ENCODE peak calls at places on chromosomes 16 and 17, in four cellular contexts. C is Peyer's patch, G is left lung, W is tibial nerve. Z is an unnamed sample. For H3K9me3 and H3K36me3, the result is how much of the 10 kb centered on the place peaks cover.

GRCh38 chr17:4498461-4499397 is at the start of gene SPNS2:
- DNase-seq in G (peak), W (no peak), C (peak), Z (peak)

GRCh38 chr17:3474212-3474611 is 1.6 kb upstream of the ASPA start:
- DNase-seq in W (no peak), C (no peak), G (no peak), Z (no peak)

GRCh38 chr16:31535737-31536136 is 8.0 kb downstream of the AHSP start:
- DNase-seq in W (no peak), G (no peak), C (no peak), Z (no peak)

GRCh38 chr17:72123496-72123963 is 2.7 kb downstream of the SOX9 start:
- DNase-seq in G (peak), W (no peak), C (no peak), Z (no peak)

GRCh38 chr17:9018731-9019130 is 2.6 kb upstream of the NTN1 start:
- DNase-seq in C (no peak), W (no peak), G (no peak), Z (no peak)

GRCh38 chr17:67493811-67494210 is 116.7 kb downstream of the PITPNC1 start:
- DNase-seq in G (no peak), W (no peak), C (no peak), Z (no peak)

GRCh38 chr16:24617502-24617901 is 78.1 kb downstream of the RBBP6 start:
- DNase-seq in C (no peak), W (no peak), G (no peak), Z (no peak)

GRCh38 chr17:1736348-1737281 is 6.1 kb upstream of the SERPINF2 start:
- DNase-seq in C (no peak), W (peak), G (peak), Z (peak)

GRCh38 chr16:29230671-29231091 is 175.8 kb downstream of the NPIPB11 start:
- DNase-seq in C (no peak), W (peak), G (no peak), Z (no peak)

GRCh38 chr17:65954148-65954449 is 237.8 kb downstream of the CEP112 start:
- DNase-seq in G (no peak), W (no peak), C (no peak), Z (no peak)

GRCh38 chr17:80284631-80285030 is 24.0 kb downstream of the RNF213 start:
- DNase-seq in W (no peak), G (peak), C (no peak), Z (no peak)

GRCh38 chr17:79991924-79992656 is 43.6 kb downstream of the TBC1D16 start:
- DNase-seq in W (no peak), C (no peak), G (peak), Z (peak)

GRCh38 chr17:60102632-60103047 is 23.9 kb upstream of the HEATR6 start:
- DNase-seq in G (peak), C (peak), W (no peak), Z (peak)

GRCh38 chr17:45262516-45263476 is 902 bp upstream of the SPATA32 start:
- DNase-seq in G (no peak), C (no peak), W (no peak), Z (no peak)

GRCh38 chr16:87542531-87543102 is 49.8 kb upstream of the ZCCHC14 start:
- DNase-seq in C (no peak), G (no peak), W (no peak), Z (peak)

GRCh38 chr17:81126281-81127132 is 38.8 kb upstream of the PVALEF start:
- DNase-seq in W (no peak), G (no peak), C (no peak), Z (no peak)

GRCh38 chr16:30142672-30143346 is 19.8 kb upstream of the MAPK3 start:
- DNase-seq in W (no peak), C (no peak), G (no peak), Z (no peak)

GRCh38 chr16:11100239-11100750 is 155.7 kb downstream of the SOCS1 start:
- DNase-seq in C (peak), G (no peak), W (peak), Z (peak)

GRCh38 chr16:86534779-86535605 is 20.0 kb downstream of the MTHFSD start:
- DNase-seq in W (no peak), C (no peak), G (peak), Z (no peak)

GRCh38 chr16:886084-886543 is 84.7 kb downstream of the LMF1 start:
- DNase-seq in G (peak), W (no peak), C (no peak), Z (no peak)

GRCh38 chr16:12458591-12459400 is 344.9 kb downstream of the CPPED1 start:
- DNase-seq in W (peak), C (no peak), G (peak), Z (peak)

GRCh38 chr17:30234954-30235353 is 543 bp downstream of the SLC6A4 start:
- DNase-seq in W (no peak), C (no peak), G (no peak), Z (no peak)

GRCh38 chr16:2520097-2520783 is at the start of gene AMDHD2:
- DNase-seq in W (peak), C (peak), G (peak), Z (peak)

GRCh38 chr16:2520784-2521577 is 810 bp downstream of the AMDHD2 start:
- DNase-seq in W (no peak), C (peak), G (peak), Z (no peak)

GRCh38 chr16:2519711-2520080 is 475 bp upstream of the AMDHD2 start:
- DNase-seq in W (no peak), C (no peak), G (peak), Z (no peak)

GRCh38 chr16:2517954-2518605 is 2.1 kb upstream of the AMDHD2 start:
- DNase-seq in C (no peak), G (no peak), W (no peak), Z (no peak)

DNA sequence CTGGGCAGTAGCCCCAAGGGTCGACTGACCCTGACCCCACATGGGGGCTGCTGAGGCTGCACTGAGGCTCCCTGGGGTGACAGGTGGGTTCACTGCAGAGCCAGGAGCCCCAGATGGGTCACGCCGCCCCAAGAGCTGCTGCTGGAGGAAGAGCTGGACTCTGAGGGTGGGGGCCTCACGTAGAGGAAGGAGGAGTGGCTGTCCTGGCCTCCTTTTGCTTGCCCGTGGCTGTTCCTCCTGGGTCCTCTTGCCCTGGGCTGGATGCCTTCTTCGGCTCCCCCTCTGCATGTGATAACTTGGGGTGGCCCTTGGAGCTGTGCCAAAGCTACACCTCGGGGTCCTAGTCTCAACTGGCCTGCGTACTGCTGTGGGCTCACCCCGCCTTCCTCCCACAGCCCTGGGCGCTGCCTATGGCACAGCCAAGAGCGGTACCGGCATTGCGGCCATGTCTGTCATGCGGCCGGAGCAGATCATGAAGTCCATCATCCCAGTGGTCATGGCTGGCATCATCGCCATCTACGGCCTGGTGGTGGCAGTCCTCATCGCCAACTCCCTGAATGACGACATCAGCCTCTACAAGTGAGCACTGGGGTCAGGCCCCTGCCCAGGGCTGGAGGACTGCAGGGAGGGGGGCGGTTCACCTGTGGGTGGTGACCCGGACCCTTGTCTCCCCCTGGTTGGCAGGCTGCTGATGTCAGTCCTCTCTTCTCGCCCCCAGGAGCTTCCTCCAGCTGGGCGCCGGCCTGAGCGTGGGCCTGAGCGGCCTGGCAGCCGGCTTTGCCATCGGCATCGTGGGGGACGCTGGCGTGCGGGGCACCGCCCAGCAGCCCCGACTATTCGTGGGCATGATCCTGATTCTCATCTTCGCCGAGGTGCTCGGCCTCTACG is 1.1 kb upstream of the AMDHD2 start:
- DNase-seq in C (no peak), G (peak), W (no peak), Z (no peak)
- H3K4me3 ChIP-seq in C (peak), G (no peak), W (peak), Z (peak)

GRCh38 chr16:75151798-75152197 is 3.5 kb downstream of the ZFP1 start:
- DNase-seq in W (no peak), G (no peak), C (no peak), Z (no peak)

GRCh38 chr16:75152635-75153034 is 4.3 kb downstream of the ZFP1 start:
- DNase-seq in W (no peak), G (no peak), C (no peak), Z (no peak)

GRCh38 chr16:75147968-75148310 is 385 bp upstream of the ZFP1 start:
- DNase-seq in W (no peak), C (no peak), G (no peak), Z (no peak)

GRCh38 chr16:75148311-75149195 is at the start of gene ZFP1:
- DNase-seq in G (peak), C (peak), W (peak), Z (peak)
- H3K9me3 ChIP-seq in G (under half), C (under half), W (under half), Z (under half)

GRCh38 chr17:28038802-28039600 is 3.5 kb upstream of the NLK start:
- DNase-seq in G (no peak), W (no peak), C (no peak), Z (no peak)

GRCh38 chr17:28030386-28030785 is 12.1 kb upstream of the NLK start:
- DNase-seq in G (no peak), W (no peak), C (no peak), Z (no peak)

GRCh38 chr17:28031174-28031573 is 11.3 kb upstream of the NLK start:
- DNase-seq in W (no peak), C (no peak), G (no peak), Z (no peak)

GRCh38 chr17:28029033-28029432 is 13.4 kb upstream of the NLK start:
- DNase-seq in C (no peak), W (no peak), G (no peak), Z (no peak)

GRCh38 chr17:28033972-28034714 is 8.3 kb upstream of the NLK start:
- DNase-seq in G (no peak), W (peak), C (no peak), Z (no peak)
- H3K36me3 ChIP-seq in G (under half), W (under half), C (under half), Z (under half)

DNA sequence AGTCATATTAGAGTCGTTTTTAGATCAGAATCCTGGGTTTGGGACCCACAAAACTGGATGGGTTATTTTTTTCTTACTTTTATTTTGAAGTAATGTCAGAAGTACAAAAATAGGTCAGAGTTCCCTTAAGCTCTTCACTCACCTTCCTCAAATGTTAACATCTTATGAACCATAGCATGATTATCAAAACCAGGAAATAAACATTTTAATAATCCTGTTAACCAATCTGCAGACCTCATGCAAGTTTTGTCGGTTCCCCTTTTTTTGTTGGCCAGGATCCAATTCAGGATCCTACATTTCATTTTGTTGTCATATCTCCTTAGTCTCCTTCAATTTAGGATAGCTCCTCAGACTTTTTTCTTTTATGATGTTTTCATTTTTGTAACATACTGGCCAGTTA is 162.0 kb downstream of the CHD9 start:
- DNase-seq in W (no peak), G (no peak), C (no peak), Z (no peak)
- H3K4me3 ChIP-seq in W (no peak), G (no peak), C (no peak), Z (no peak)

DNA sequence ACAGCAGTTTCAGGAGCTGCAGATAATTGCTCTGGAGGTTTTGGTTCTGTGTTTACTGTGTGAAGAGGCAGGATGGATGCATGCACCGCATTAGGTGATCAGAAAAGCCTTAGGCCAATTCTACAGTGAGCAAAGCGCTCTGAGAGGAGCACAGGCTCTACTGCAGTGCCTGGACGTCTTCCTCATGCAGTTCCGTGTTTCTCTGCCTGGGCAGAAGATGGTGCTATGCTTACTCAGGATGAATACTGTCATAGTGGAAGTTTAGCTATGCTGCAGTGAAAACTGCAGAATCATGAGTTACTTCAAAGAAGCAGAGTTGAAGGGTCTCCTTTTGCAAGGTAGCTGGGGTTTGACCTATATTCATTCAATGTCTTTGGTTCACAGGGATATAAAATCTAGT is 1012.4 kb downstream of the KCNJ18 start:
- DNase-seq in W (no peak), G (no peak), C (no peak), Z (no peak)
- H3K9me3 ChIP-seq in W (under half), G (under half), C (under half), Z (under half)

GRCh38 chr17:47604268-47604927 is 45.3 kb upstream of the KPNB1 start:
- DNase-seq in C (no peak), W (peak), G (no peak), Z (peak)

GRCh38 chr17:47603830-47604229 is 45.9 kb upstream of the KPNB1 start:
- DNase-seq in G (no peak), C (no peak), W (no peak), Z (no peak)

GRCh38 chr17:47607481-47607880 is 42.2 kb upstream of the KPNB1 start:
- DNase-seq in G (no peak), W (no peak), C (no peak), Z (no peak)

DNA sequence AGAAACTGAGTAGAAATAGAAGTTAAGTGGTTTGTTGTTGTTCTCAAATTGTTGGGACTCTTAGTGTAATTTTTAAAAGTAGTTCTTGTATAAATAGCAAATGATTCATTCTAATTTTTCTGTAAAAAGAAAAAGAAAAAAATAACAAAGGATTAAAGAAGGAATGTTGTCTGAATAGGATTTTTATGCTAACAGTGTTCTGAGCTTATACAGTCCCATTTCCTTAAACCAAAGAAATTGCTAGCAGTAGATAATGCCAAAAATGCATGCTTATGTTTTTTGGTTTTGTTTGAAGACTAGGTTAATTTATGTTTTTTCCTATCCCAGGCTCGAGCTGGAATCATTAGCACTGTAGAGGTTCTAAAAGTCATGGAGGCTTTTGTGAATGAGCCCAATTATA is 44.7 kb upstream of the KPNB1 start:
- DNase-seq in W (no peak), G (no peak), C (no peak), Z (no peak)
- H3K36me3 ChIP-seq in W (under half), G (half or more), C (half or more), Z (half or more)

GRCh38 chr16:68379472-68380347 is 68.6 kb downstream of the SMPD3 start:
- DNase-seq in C (no peak), W (no peak), G (peak), Z (no peak)
- H3K4me3 ChIP-seq in C (no peak), W (no peak), G (no peak), Z (no peak)

DNA sequence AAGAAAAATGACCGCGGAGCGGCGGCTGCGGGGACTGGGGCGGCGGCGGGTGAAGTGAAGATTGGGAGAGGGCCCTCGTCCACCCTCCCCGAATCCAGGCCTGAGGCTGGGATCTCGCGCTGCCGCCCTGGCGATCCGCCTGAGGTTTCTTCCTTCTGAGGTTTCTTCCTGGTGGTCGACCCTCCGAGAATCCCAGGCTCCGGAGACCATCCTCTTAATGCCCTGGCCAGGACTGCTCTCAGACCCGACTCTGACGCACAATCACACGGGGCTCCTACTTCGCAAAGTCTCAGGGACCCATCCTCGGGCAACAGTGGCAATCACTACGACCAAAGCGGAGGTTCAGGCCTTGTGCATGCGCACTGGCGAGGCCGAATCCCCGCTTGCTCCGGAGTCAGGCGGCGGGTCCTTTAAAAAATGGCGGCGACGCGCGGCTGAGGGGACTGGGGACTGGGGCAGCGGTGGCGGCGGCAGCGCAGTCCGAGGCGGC is 18.0 kb upstream of the KCNJ18 start:
- DNase-seq in G (peak), W (no peak), C (no peak), Z (no peak)
- H3K9me3 ChIP-seq in G (under half), W (under half), C (under half), Z (under half)

DNA sequence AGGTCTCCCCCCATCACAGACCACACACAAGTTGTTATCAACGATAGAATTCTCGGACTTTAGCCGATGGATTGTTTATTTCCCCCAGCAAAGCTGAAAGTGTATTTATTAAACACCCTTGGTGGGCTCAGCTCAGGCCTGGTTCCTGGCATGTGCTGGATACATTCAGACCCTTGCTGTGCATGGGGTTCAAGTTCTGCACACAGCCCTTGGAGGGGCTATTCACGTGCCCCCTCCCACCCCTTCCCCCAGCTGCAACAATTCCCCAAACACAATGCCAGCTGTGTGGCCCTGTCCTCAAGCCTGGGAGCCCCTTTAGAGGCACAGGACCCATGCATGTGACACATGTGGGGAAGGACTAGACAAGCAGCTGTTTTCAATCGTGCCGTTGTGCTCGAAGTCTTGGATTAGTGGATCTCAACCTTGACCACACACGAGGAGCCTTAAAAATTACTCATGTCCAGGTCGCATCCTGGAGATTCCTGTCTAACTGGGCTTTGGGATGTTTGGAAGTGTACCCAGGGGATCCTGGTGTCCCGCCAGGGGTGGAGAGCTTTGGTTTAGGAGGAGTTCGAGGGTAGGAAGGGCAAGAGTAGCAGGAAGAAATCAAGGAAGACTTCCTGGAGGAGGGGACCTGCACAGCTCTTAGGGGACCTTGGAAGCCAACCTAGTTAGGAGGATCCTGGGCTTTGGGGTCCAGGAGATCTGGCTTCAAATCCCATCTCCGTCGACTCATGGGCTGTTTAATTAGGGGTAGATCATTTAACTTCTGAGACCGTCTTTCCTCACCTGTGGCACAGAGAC is 102.3 kb upstream of the PLCG2 start:
- DNase-seq in C (no peak), G (no peak), W (no peak), Z (no peak)
- H3K36me3 ChIP-seq in C (half or more), G (half or more), W (under half), Z (under half)

DNA sequence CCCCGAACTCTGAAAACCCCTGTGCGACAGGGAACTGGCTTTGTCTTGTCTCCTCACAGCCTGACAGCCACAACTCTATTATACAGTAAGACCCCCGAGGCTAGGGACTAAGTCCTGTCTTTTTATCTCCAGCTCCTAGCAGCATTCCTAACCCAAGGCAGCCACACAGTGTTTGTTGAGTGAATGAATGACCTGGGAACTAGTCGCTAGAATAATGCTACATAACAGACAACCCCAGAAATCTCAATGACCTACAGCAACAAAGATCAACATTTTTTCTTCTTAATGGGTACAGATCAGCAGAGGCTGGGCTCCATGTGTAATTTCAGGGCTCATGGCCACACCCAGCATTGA is 71.4 kb upstream of the TNRC6C start:
- DNase-seq in C (no peak), W (no peak), G (no peak), Z (no peak)
- H3K4me3 ChIP-seq in C (peak), W (peak), G (no peak), Z (peak)

Z was measured in heart left ventricle.